ENCODE peak calls at places on chromosomes 6 and 20, in six cellular contexts. A, L, B, D, J and Q are unnamed samples. For H3K4me1, the result is how much of the 10 kb centered on the place peaks cover.

GRCh38 chr6:170516783-170517616 is 36.1 kb downstream of the PSMB1 start:
- DNase-seq in D (no peak), J (peak), B (peak), L (peak), A (peak), Q (no peak)

GRCh38 chr20:13644010-13644409 is 5.3 kb upstream of the TASP1 start:
- DNase-seq in J (no peak), B (peak), L (no peak), D (no peak), A (no peak), Q (no peak)

GRCh38 chr6:148405893-148406292 is 63.3 kb downstream of the SASH1 start:
- DNase-seq in J (no peak), L (no peak), B (no peak), A (no peak), D (no peak), Q (no peak)

GRCh38 chr20:32446301-32447100 is 88.4 kb downstream of the ASXL1 start:
- DNase-seq in A (no peak), D (no peak), L (no peak), J (no peak), B (no peak), Q (no peak)

GRCh38 chr6:19399406-19399805 is 437.8 kb upstream of the ID4 start:
- DNase-seq in J (no peak), A (peak), B (no peak), D (no peak), L (no peak), Q (no peak)

GRCh38 chr6:33732819-33733218 is 13.9 kb downstream of the IP6K3 start:
- DNase-seq in J (no peak), B (no peak), L (no peak), A (peak), D (no peak), Q (no peak)

GRCh38 chr6:158853072-158853871 is 34.1 kb upstream of the EZR start:
- DNase-seq in A (peak), B (peak), L (peak), D (peak), J (peak), Q (peak)

GRCh38 chr20:38685853-38686473 is 38.3 kb upstream of the SLC32A1 start:
- DNase-seq in J (peak), B (peak), L (peak), A (peak), D (no peak), Q (no peak)

GRCh38 chr20:53829086-53829703 is 235.6 kb upstream of the ZNF217 start:
- DNase-seq in B (peak), D (no peak), J (peak), A (peak), L (no peak), Q (no peak)

GRCh38 chr6:51842487-51843469 is 244.6 kb downstream of the PKHD1 start:
- DNase-seq in D (no peak), J (no peak), A (no peak), B (no peak), L (peak), Q (no peak)

GRCh38 chr6:134289204-134289575 is 28.7 kb downstream of the SGK1 start:
- DNase-seq in J (no peak), A (peak), B (no peak), L (no peak), D (no peak), Q (no peak)

GRCh38 chr6:106746660-106747059 is 117.3 kb downstream of the QRSL1 start:
- DNase-seq in A (peak), L (peak), J (no peak), B (peak), D (no peak), Q (no peak)

GRCh38 chr6:25005010-25005409 is 69.2 kb upstream of the RIPOR2 start:
- DNase-seq in L (no peak), B (no peak), D (no peak), J (no peak), A (no peak), Q (no peak)

GRCh38 chr6:113500221-113500620 is 356.9 kb upstream of the MARCKS start:
- DNase-seq in L (no peak), A (no peak), J (no peak), B (no peak), D (no peak), Q (no peak)

GRCh38 chr20:51400051-51400926 is 142.2 kb downstream of the NFATC2 start:
- DNase-seq in J (no peak), L (no peak), B (no peak), A (no peak), D (peak), Q (no peak)

GRCh38 chr6:68693271-68693670 is 58.2 kb downstream of the ADGRB3 start:
- DNase-seq in L (no peak), B (no peak), A (no peak), J (no peak), D (no peak), Q (no peak)

GRCh38 chr6:16700202-16700997 is 60.9 kb downstream of the ATXN1 start:
- DNase-seq in A (no peak), D (no peak), L (no peak), B (no peak), J (no peak), Q (no peak)

GRCh38 chr20:64056889-64057627 is 5.9 kb upstream of the TCEA2 start:
- DNase-seq in A (no peak), L (no peak), D (no peak), B (no peak), J (no peak), Q (no peak)

GRCh38 chr6:35080821-35081425 is 60.2 kb downstream of the TCP11 start:
- DNase-seq in B (no peak), L (no peak), A (no peak), D (no peak), J (no peak), Q (no peak)

GRCh38 chr6:21751608-21752007 is 158.1 kb downstream of the SOX4 start:
- DNase-seq in D (no peak), B (no peak), L (no peak), A (no peak), J (no peak), Q (no peak)

DNA sequence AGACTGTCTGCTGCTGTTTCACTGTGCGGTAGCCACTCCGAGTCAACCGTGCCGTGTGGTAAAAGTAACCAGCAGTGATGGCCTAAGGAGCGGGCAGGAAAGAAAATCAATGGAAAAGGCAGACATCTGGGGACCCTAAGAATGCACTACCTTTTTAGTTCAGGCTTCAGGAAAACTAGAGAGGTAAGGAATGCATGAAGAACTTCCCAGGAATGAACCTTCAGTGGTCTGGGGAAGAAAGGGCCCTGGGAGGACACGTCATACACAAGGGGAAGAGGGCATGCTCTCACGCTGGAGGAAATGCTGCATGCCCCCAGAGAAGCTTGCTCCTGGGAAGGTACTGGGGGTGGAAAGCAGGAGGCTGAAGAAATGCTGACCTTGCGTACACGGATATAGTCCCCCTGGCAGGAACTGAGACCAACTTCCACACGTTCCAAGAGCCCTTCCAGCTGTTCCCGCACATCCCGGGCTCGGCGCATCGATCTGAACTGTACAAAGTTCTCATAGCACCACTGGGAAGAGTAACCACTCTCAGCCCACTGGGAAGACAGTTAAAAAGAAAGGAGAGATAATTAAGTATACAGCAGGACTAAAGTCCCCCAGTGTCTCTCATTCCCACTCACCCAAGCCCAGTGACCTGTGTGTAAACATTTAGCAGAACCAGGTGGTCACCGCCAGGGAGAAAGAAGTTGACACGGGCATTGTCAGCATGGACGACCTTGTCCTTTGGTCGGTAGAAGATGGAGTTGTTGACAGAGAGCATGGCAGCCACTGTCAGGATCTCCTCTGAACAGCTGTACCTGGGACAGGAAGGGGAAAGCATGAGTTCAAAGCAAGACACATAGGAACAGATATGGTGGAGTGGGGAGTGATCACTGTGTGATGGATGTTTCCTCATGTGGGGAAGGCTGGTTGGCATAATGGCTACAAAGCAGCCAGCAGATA is 8.1 kb downstream of the C6orf136 start:
- DNase-seq in J (no peak), L (peak), B (no peak), A (no peak), D (no peak), Q (no peak)
- H3K27ac ChIP-seq in J (no peak), L (peak), B (no peak), A (no peak), D (no peak), Q (no peak)

DNA sequence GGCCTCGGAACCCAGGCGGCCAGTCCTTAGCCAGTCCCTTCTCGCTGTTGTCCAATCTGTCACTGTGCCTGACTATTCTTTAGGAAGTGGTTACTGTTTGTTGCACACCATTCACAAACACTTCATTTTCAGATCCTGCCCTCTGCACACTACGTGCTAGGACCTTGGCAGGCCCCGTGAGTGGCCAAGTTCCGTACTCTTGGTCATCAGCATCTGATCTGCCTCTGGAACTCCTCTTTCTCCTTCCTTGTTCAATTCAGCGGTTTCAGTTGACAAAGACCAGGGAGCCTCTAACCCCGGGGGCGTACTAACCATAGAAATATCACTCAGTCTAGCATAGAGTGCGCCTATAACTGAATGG is 137.3 kb downstream of the LY86 start:
- DNase-seq in L (no peak), A (no peak), B (no peak), D (no peak), J (no peak), Q (no peak)
- TF ChIP-seq CEBPB in L (no peak), A (no peak), B (no peak), D (no peak), J (no peak), Q (no peak)

GRCh38 chr6:90386796-90387390 is 90.2 kb upstream of the BACH2 start:
- DNase-seq in A (no peak), J (no peak), D (no peak), L (no peak), B (no peak), Q (no peak)

GRCh38 chr6:90385914-90386313 is 89.3 kb upstream of the BACH2 start:
- DNase-seq in J (no peak), D (no peak), L (no peak), A (no peak), B (no peak), Q (no peak)

GRCh38 chr6:90383212-90383611 is 86.6 kb upstream of the BACH2 start:
- DNase-seq in L (no peak), B (no peak), A (no peak), J (no peak), D (no peak), Q (no peak)

GRCh38 chr6:90382760-90383159 is 86.1 kb upstream of the BACH2 start:
- DNase-seq in D (no peak), L (no peak), A (no peak), B (no peak), J (peak), Q (no peak)

DNA sequence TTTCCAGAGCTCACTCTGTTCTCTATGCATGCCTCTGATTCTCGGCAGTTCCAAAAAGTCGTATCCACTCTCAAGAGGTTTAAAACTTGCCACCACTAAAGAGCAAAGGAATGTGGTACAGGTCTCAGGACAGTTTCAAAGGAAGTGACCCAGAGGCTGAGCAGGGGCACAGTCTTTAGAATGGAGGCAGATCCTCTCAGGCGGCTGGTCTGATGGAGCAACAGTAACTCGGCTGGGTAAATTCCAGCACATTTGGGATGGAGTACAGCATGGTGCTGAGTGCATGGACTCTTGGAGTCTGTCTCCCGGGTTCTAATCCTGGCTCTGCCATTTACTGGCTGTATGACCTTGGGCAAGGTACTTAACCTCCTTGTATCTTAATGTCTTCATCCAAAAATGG is 88.1 kb upstream of the BACH2 start:
- DNase-seq in A (no peak), D (no peak), J (no peak), B (no peak), L (no peak), Q (no peak)
- H3K4me1 ChIP-seq in A (under half), D (under half), J (under half), B (under half), L (under half), Q (under half)

GRCh38 chr6:143823463-143824006 is 19.6 kb upstream of the LTV1 start:
- DNase-seq in B (no peak), A (peak), D (no peak), J (no peak), L (no peak), Q (no peak)
- H3K27ac ChIP-seq in B (no peak), A (no peak), D (no peak), J (no peak), L (no peak), Q (no peak)

DNA sequence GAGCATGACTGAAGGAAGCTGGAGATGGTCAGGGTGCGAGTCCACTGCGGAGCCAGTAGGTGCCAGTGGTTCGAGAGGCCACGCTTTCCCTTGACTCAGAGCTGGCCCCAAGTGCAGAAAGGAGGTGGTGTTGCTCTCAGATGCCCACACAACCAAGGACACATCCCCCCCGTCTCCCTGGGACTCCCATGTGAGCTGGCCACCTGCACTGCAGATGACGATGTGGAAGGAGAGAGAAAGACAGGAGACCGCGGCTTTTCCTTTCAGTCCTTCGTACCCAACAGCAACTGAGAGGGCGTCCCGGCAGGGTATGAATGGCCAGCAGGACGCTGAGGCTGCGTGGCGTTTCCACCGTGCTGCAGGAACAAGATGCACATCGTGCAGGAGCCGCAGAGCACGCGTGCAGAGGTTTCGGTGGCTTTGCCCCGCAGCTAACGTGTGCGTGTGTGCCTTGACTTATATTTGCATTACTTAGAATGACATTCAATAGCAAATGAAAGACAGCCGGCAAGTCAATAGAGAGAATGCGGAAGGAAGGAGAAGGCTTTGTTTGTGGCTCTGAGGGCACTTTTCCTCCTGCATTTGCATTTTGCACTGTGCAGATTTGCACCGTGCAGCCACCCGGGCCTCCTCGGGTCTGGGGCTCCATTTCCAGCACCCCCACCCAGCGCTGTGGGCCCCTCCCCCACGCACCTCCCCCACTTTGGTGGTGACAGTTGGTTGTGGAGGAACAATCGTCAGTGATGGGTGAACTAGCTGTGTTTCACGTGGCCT is 26.3 kb upstream of the BHLHE23 start:
- DNase-seq in J (no peak), D (peak), L (no peak), B (no peak), A (no peak), Q (no peak)
- TF ChIP-seq CEBPB in J (no peak), D (no peak), L (no peak), B (no peak), A (no peak), Q (no peak)

GRCh38 chr6:135637701-135638100 is 140.2 kb upstream of the AHI1 start:
- DNase-seq in J (no peak), B (no peak), A (peak), L (no peak), D (no peak), Q (no peak)
- H3K4me1 ChIP-seq in J (under half), B (under half), A (under half), L (under half), D (under half), Q (under half)

DNA sequence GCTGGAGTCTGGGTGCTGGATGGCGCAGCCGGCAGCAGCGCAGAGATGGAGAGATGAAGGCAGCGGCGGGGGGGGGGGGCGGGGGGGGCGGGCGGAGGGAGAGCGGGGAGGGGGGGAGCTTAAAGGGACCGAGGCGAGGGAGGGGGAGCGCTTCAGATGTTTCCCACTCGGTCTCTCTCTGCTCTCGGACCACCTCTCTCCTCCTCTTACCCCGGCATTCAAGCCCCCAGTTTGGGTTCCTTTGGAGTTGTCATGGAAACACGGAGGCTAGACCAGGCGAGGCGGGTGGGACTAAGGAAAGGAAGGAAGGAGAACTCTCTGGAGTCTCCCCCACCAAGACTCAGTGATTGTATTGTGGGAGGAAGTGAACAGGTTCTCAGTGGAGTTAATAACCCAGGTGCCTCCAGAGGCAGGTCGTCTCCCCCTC is at the start of gene PRRT1:
- DNase-seq in D (no peak), J (no peak), A (no peak), B (no peak), L (no peak), Q (peak)
- H3K27ac ChIP-seq in D (no peak), J (peak), A (peak), B (no peak), L (peak), Q (no peak)